ENCODE peak calls at places on chromosomes 4 and X, in five cellular contexts. U is psoas muscle; K is CD4-positive, CD25-positive, alpha-beta regulatory T cell; H is heart right ventricle; L is naive thymus-derived CD4-positive, alpha-beta T cell. Y is an unnamed sample.

GRCh38 chrX:114580336-114580735 is 3.5 kb upstream of the HTR2C start:
- DNase-seq in U (no peak), K (no peak), H (no peak), L (no peak), Y (no peak)

GRCh38 chrX:100410083-100410590 is at the start of gene PCDH19:
- DNase-seq in U (peak), K (no peak), H (peak), L (peak), Y (peak)

GRCh38 chrX:34521563-34521962 is 135.5 kb downstream of the TMEM47 start:
- DNase-seq in U (no peak), K (no peak), H (no peak), L (no peak), Y (no peak)

GRCh38 chrX:50769389-50770063 is 44.5 kb downstream of the SHROOM4 start:
- DNase-seq in U (no peak), K (no peak), H (peak), L (no peak), Y (peak)

GRCh38 chrX:74049126-74049525 is 254.9 kb upstream of the ZCCHC13 start:
- DNase-seq in U (no peak), K (no peak), H (no peak), L (no peak), Y (no peak)

GRCh38 chr4:6409381-6409780 is 63.0 kb downstream of the PPP2R2C start:
- DNase-seq in U (no peak), K (no peak), H (no peak), L (no peak), Y (no peak)

GRCh38 chr4:40811886-40812857 is 62.4 kb downstream of the NSUN7 start:
- DNase-seq in U (no peak), K (no peak), H (no peak), L (no peak), Y (no peak)

GRCh38 chrX:155056877-155057792 is 13.8 kb downstream of the CMC4 start:
- DNase-seq in U (peak), K (peak), H (peak), L (peak), Y (peak)

GRCh38 chrX:24153175-24153795 is 3.8 kb downstream of the ZFX start:
- DNase-seq in U (no peak), K (no peak), H (no peak), L (no peak), Y (no peak)
- H3K27ac ChIP-seq in U (peak), K (peak), H (no peak), L (peak), Y (no peak)

DNA sequence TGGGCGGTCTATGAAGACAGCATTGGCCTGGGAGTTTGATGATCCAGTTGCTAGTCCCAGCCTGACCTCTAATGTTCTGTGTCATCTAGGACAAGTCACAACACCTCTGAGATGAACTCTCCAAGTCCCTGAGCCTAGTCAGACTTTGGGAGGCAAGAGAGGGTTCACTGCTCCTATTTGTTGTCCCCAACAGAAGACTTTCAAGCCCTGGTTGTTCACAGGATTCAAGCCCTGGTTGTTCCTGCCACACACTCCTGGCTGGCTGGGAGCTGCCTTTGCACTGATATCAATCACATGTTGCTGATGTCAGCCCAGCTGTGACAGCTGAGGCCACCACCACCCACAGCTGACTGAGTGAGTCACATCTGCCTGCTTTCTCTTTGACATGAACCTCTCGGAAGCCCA is 253.2 kb upstream of the RASGEF1B start:
- DNase-seq in U (peak), K (no peak), H (peak), L (no peak), Y (peak)
- H3K27ac ChIP-seq in U (no peak), K (no peak), H (no peak), L (no peak), Y (peak)

DNA sequence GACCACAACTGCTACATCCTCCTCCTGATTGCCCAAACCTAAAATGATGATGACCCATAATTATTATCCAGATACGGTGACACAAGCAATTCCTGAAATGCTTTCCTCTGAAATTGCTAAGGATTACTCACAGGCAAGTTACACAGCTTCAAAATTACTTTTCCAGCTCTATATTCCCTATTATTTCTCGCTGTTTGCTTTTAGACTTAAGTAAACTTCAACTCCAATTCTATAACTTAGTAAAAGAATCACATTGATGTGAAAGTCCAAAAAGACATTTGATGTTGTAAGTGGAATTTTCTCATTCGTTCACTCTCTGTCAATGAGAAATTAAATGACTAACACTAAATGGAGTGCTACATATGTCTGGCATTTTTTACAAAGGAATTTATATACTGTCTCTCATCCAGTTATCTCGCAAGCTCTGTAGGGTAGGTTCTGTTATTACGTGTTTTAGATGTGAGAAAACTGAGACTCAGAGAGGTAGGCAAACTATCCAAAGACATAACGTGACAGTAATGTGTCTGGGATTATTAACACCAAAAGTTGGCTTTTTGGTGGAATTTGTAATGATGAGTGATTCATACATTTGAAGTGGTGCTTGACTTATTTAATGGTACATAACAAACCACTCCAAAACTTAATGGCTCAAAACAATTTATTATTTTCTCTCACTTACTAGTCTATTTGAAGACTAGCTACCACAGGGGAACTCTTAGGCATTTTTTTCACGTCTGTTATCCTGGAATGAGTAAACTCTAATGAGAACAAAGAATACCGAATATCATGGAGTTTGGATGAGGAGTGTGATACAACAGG is 31.5 kb downstream of the PALLD start:
- DNase-seq in U (no peak), K (no peak), H (no peak), L (no peak), Y (no peak)
- H3K27ac ChIP-seq in U (peak), K (no peak), H (no peak), L (no peak), Y (no peak)

GRCh38 chr4:150314031-150314430 is 235.8 kb downstream of the DCLK2 start:
- DNase-seq in U (no peak), K (no peak), H (no peak), L (no peak), Y (no peak)

GRCh38 chr4:150318527-150318926 is 240.3 kb downstream of the DCLK2 start:
- DNase-seq in U (no peak), K (no peak), H (no peak), L (no peak), Y (no peak)

GRCh38 chr4:150315691-150316090 is 237.4 kb downstream of the DCLK2 start:
- DNase-seq in U (no peak), K (no peak), H (no peak), L (no peak), Y (no peak)

GRCh38 chr4:150316332-150317205 is 238.3 kb downstream of the DCLK2 start:
- DNase-seq in U (no peak), K (no peak), H (no peak), L (no peak), Y (no peak)

GRCh38 chr4:150315175-150315574 is 236.9 kb downstream of the DCLK2 start:
- DNase-seq in U (no peak), K (no peak), H (no peak), L (no peak), Y (no peak)
- H3K27ac ChIP-seq in U (no peak), K (no peak), H (no peak), L (no peak), Y (no peak)

GRCh38 chr4:76799718-76800117 is 98.2 kb downstream of the SOWAHB start:
- DNase-seq in U (no peak), K (no peak), H (no peak), L (no peak), Y (no peak)

GRCh38 chr4:76803522-76803921 is 94.4 kb downstream of the SOWAHB start:
- DNase-seq in U (no peak), K (no peak), H (no peak), L (no peak), Y (no peak)

GRCh38 chr4:76800902-76801301 is 97.0 kb downstream of the SOWAHB start:
- DNase-seq in U (no peak), K (no peak), H (no peak), L (no peak), Y (no peak)

GRCh38 chr4:76802546-76803021 is 95.4 kb downstream of the SOWAHB start:
- DNase-seq in U (no peak), K (no peak), H (no peak), L (no peak), Y (no peak)

GRCh38 chr4:76801621-76802545 is 96.1 kb downstream of the SOWAHB start:
- DNase-seq in U (no peak), K (no peak), H (peak), L (no peak), Y (no peak)
- H3K27ac ChIP-seq in U (no peak), K (no peak), H (peak), L (no peak), Y (no peak)

DNA sequence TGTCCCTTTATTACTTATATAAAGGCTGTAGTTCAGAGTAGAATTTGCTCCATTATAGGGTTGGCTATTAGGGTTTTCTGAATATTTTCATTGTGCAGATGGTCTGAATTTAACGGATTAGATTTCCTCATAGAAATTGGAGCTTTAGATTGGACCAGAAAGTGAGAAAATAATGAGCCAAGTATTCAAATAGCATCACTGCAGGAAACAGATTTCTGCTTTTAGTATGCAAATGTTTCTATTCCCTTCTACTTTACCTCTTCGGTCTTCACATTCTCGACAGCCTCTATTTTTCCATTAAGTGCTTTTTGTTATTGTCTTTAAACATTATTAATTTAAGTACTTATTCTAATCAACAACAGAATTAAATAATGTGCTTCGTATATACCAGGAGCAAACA is 55.4 kb downstream of the TRIM2 start:
- DNase-seq in U (no peak), K (no peak), H (no peak), L (no peak), Y (no peak)
- H3K27ac ChIP-seq in U (no peak), K (no peak), H (no peak), L (no peak), Y (peak)

GRCh38 chr4:76153356-76153755 is 5.2 kb upstream of the NUP54 start:
- DNase-seq in U (no peak), K (no peak), H (no peak), L (no peak), Y (no peak)
- H3K27ac ChIP-seq in U (no peak), K (no peak), H (no peak), L (no peak), Y (peak)

DNA sequence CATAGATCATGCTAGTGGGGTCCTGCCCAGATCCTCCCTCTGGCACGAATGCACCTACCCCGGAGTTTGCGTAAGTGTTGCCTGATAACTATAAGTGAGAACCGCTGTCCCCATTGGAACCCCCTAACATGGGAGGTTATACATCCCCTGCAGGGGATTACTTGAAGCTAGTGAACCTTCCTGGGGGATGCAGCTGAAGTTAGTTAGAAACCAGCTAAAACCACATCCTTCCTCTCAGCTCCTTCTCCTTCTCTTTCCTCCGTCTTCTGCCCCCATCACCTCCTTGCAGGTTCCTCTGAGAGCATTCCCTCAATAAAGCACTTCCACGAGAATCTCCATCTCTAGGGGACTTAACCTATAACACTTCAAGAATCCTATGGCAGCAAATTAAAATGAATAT is 95.0 kb downstream of the ZNF827 start:
- DNase-seq in U (no peak), K (no peak), H (no peak), L (no peak), Y (no peak)
- H3K27ac ChIP-seq in U (no peak), K (no peak), H (no peak), L (no peak), Y (no peak)

GRCh38 chr4:3384771-3385701 is 56.7 kb upstream of the HGFAC start:
- DNase-seq in U (peak), K (no peak), H (no peak), L (no peak), Y (no peak)
- H3K27ac ChIP-seq in U (no peak), K (no peak), H (peak), L (no peak), Y (peak)

Y was measured in caudate nucleus.